ENCODE peak calls at places on chromosome 15, in seven cellular contexts. H is upper lobe of left lung, O is breast epithelium, S is suprapubic skin, B is body of pancreas, Q is IMR-90, Y is HCT116. A is an unnamed sample.
A peak's percentile ranks its signal among the peaks of the same experiment; 100 is the strongest.

GRCh38 chr15:89912674-89913396 is at the start of gene ARPIN:
- DNase-seq in S (peak; percentile 77), Q (peak; percentile 32), O (peak; percentile 61), B (peak; percentile 74), Y (no peak), H (peak; percentile 54), A (no peak)

GRCh38 chr15:65979316-65979715 is 110.0 kb downstream of the RAB11A start:
- DNase-seq in B (no peak), Y (no peak), Q (peak; percentile 8), O (no peak), S (no peak), H (no peak), A (no peak)

GRCh38 chr15:47991376-47991775 is 129.4 kb upstream of the SLC24A5 start:
- DNase-seq in H (peak; percentile 67), S (no peak), B (no peak), O (no peak), Q (peak; percentile 25), Y (no peak), A (no peak)

GRCh38 chr15:95459288-95459687 is 871.2 kb upstream of the NR2F2 start:
- DNase-seq in S (no peak), Q (no peak), H (no peak), Y (no peak), B (no peak), O (no peak), A (no peak)

GRCh38 chr15:48427960-48428547 is 96.8 kb downstream of the DUT start:
- DNase-seq in H (no peak), S (no peak), Y (no peak), Q (peak; percentile 81), B (no peak), O (no peak), A (no peak)

GRCh38 chr15:83848315-83849050 is 194.6 kb downstream of the ADAMTSL3 start:
- DNase-seq in Y (no peak), O (no peak), B (no peak), H (no peak), S (no peak), Q (peak; percentile 97), A (no peak)

GRCh38 chr15:38370079-38370478 is 83.8 kb upstream of the FAM98B start:
- DNase-seq in B (no peak), O (no peak), Q (peak; percentile 16), Y (no peak), H (no peak), S (no peak), A (no peak)

GRCh38 chr15:92197761-92198160 is 195.9 kb upstream of the ST8SIA2 start:
- DNase-seq in B (no peak), O (no peak), Q (no peak), S (no peak), H (no peak), Y (no peak), A (no peak)

GRCh38 chr15:88636039-88636438 is 2.8 kb upstream of the ISG20 start:
- DNase-seq in B (peak; percentile 86), O (peak; percentile 73), S (peak; percentile 71), H (peak; percentile 60), Y (peak; percentile 69), Q (no peak), A (no peak)

GRCh38 chr15:88066758-88067157 is 189.8 kb downstream of the NTRK3 start:
- DNase-seq in Y (no peak), B (no peak), H (no peak), Q (no peak), S (no peak), O (no peak), A (no peak)

GRCh38 chr15:24857094-24857437 is 97.7 kb upstream of the SNRPN start:
- DNase-seq in O (no peak), Y (no peak), Q (peak; percentile 15), H (no peak), S (no peak), B (no peak), A (no peak)

GRCh38 chr15:85374831-85375230 is 5.6 kb upstream of the AKAP13 start:
- DNase-seq in Q (no peak), Y (no peak), H (no peak), B (no peak), O (no peak), S (no peak), A (no peak)

GRCh38 chr15:45048784-45049631 is 26.0 kb downstream of the SORD start:
- DNase-seq in S (no peak), O (no peak), B (no peak), H (peak; percentile 55), Y (no peak), Q (peak; percentile 40), A (no peak)

GRCh38 chr15:88621789-88622604 is 857 bp downstream of the AEN start:
- DNase-seq in Q (peak; percentile 67), O (no peak), S (no peak), Y (no peak), H (no peak), B (no peak), A (no peak)

GRCh38 chr15:49769225-49769624 is 148.4 kb downstream of the DTWD1 start:
- DNase-seq in B (no peak), S (no peak), Y (no peak), Q (no peak), O (no peak), H (no peak), A (no peak)

GRCh38 chr15:74568594-74568993 is 27.6 kb downstream of the ARID3B start:
- DNase-seq in H (no peak), O (no peak), Q (no peak), Y (no peak), S (no peak), B (no peak), A (no peak)

GRCh38 chr15:70507772-70508351 is 255.5 kb downstream of the UACA start:
- DNase-seq in Y (no peak), O (no peak), Q (peak; percentile 38), S (no peak), B (no peak), H (peak; percentile 77), A (no peak)

GRCh38 chr15:100721758-100722550 is 119.6 kb downstream of the ASB7 start:
- DNase-seq in Q (peak; percentile 100), Y (peak; percentile 97), B (peak; percentile 63), S (peak; percentile 89), O (peak; percentile 75), H (peak; percentile 91), A (peak; percentile 63)

GRCh38 chr15:87207945-87208580 is 1048.5 kb downstream of the NTRK3 start:
- DNase-seq in H (no peak), B (no peak), Q (peak; percentile 25), O (no peak), S (no peak), Y (no peak), A (no peak)

GRCh38 chr15:67824157-67824899 is 981 bp upstream of the SKOR1 start:
- DNase-seq in O (peak; percentile 27), H (no peak), Q (no peak), Y (no peak), B (no peak), S (no peak), A (no peak)

GRCh38 chr15:67825880-67826716 is 789 bp downstream of the SKOR1 start:
- DNase-seq in S (no peak), H (no peak), Q (no peak), B (no peak), Y (no peak), O (peak; percentile 49), A (no peak)

GRCh38 chr15:67826717-67827560 is 1.6 kb downstream of the SKOR1 start:
- DNase-seq in O (no peak), Q (no peak), H (no peak), Y (no peak), B (no peak), S (no peak), A (no peak)

GRCh38 chr15:67823371-67824156 is 1.7 kb upstream of the SKOR1 start:
- DNase-seq in H (no peak), B (no peak), Q (no peak), O (no peak), S (no peak), Y (no peak), A (no peak)

GRCh38 chr15:67824900-67825879 is at the start of gene SKOR1:
- DNase-seq in S (no peak), B (no peak), Q (peak; percentile 37), H (no peak), Y (no peak), O (peak; percentile 48), A (no peak)
- H3K27me3 ChIP-seq in S (peaks cover 100% of the 10 kb centered on the region), B (peaks cover 89% of the 10 kb centered on the region), Q (peaks cover 94% of the 10 kb centered on the region), H (peaks cover 43% of the 10 kb centered on the region), Y (no peaks in the 10 kb centered on the region), O (peaks cover 39% of the 10 kb centered on the region), A (peaks cover 95% of the 10 kb centered on the region)

DNA sequence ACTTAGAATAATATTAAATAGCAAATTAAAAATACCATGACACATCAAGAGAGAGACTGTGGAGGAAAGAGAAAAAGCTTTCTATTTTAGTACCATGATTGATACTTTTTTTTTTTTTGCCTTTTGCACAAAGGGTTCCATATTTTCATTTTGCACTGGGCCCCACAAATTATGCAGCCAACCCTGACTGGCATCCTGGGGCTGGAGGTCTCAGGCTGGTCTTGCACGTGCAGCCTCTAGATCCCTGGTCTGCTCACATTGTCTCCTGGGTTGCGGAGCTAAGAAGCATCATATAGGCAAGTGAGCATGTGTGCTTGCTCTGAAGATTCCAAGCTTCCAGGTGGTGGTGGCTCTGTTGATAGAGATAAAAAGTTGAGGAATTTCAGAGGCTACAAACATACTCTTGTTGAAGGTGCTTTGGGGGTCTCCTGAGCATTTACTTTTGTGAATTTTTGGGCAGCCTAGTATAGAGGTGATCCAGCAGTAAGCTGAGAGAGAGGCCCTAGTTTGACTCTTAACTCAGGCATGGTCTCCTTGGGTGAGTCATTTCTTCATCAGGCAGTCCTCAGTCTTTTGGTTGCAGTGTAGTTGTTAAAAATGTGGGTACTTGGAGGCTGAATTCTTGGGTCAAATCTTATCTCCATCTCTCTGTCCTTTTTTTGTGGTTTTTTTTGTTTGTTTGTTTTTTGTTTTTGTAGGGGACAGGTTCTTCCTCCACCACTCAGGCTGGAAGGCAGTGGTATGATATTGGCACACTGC is 31.3 kb downstream of the SMAD3 start:
- DNase-seq in O (no peak), Q (peak; percentile 72), H (no peak), B (no peak), Y (no peak), S (no peak), A (no peak)
- H3K4me1 ChIP-seq in O (peaks cover 3% of the 10 kb centered on the region), Q (peaks cover 53% of the 10 kb centered on the region), H (peaks cover 35% of the 10 kb centered on the region), B (peaks cover 44% of the 10 kb centered on the region), Y (peaks cover 83% of the 10 kb centered on the region), S (peaks cover 61% of the 10 kb centered on the region), A (peaks cover 66% of the 10 kb centered on the region)

GRCh38 chr15:77495806-77496589 is 75.3 kb downstream of the HMG20A start:
- DNase-seq in H (no peak), Y (no peak), S (no peak), O (no peak), Q (peak; percentile 43), B (no peak), A (no peak)
- TF ChIP-seq POLR2A in H (no peak), Y (no peak), S (no peak), O (no peak), Q (no peak), B (no peak), A (no peak)

GRCh38 chr15:67916051-67916374 is 76.2 kb upstream of the RNU6-1 start:
- DNase-seq in S (no peak), H (no peak), O (no peak), Y (no peak), Q (no peak), B (no peak), A (no peak)

GRCh38 chr15:67917037-67917436 is 77.2 kb upstream of the RNU6-1 start:
- DNase-seq in Y (no peak), O (no peak), B (no peak), H (no peak), Q (no peak), S (no peak), A (peak; percentile 82)

GRCh38 chr15:67916565-67916964 is 76.7 kb upstream of the RNU6-1 start:
- DNase-seq in B (no peak), Y (no peak), S (no peak), O (no peak), Q (no peak), H (no peak), A (no peak)

GRCh38 chr15:67918205-67918861 is 78.5 kb upstream of the RNU6-1 start:
- DNase-seq in H (no peak), B (no peak), S (no peak), Y (no peak), Q (no peak), O (no peak), A (no peak)

GRCh38 chr15:67917636-67918035 is 77.8 kb upstream of the RNU6-1 start:
- DNase-seq in O (no peak), B (no peak), H (no peak), Q (no peak), S (no peak), Y (no peak), A (no peak)
- H3K27me3 ChIP-seq in O (no peaks in the 10 kb centered on the region), B (no peaks in the 10 kb centered on the region), H (no peaks in the 10 kb centered on the region), Q (no peaks in the 10 kb centered on the region), S (no peaks in the 10 kb centered on the region), Y (no peaks in the 10 kb centered on the region), A (no peaks in the 10 kb centered on the region)